ENCODE peak calls at places on chromosomes 2 and 18, in six cellular contexts. V, F, Q, R, C and Y are unnamed samples.

GRCh38 chr2:66814916-66815315 is 380.0 kb downstream of the MEIS1 start:
- DNase-seq in V (no peak), F (no peak), Q (no peak), R (no peak), C (no peak), Y (no peak)

GRCh38 chr2:126656311-126657145 is 570 bp downstream of the GYPC start:
- DNase-seq in V (no peak), F (no peak), Q (peak; percentile 28), R (no peak), C (peak; percentile 35), Y (no peak)

GRCh38 chr2:12759248-12759647 is 42.5 kb downstream of the TRIB2 start:
- DNase-seq in V (peak; percentile 86), F (no peak), Q (no peak), R (peak; percentile 59), C (no peak), Y (no peak)

GRCh38 chr18:22999212-22999611 is 66.1 kb downstream of the RBBP8 start:
- DNase-seq in V (no peak), F (no peak), Q (no peak), R (no peak), C (no peak), Y (no peak)

GRCh38 chr2:124034265-124034664 is 9.2 kb downstream of the CNTNAP5 start:
- DNase-seq in V (no peak), F (no peak), Q (no peak), R (no peak), C (no peak), Y (no peak)

GRCh38 chr2:211373203-211373602 is 816.8 kb downstream of the CPS1 start:
- DNase-seq in V (no peak), F (no peak), Q (no peak), R (no peak), C (no peak), Y (no peak)

GRCh38 chr18:48136544-48137353 is 206.3 kb upstream of the SMAD2 start:
- DNase-seq in V (no peak), F (no peak), Q (no peak), R (no peak), C (no peak), Y (no peak)

GRCh38 chr2:190352668-190353536 is 9.5 kb downstream of the INPP1 start:
- DNase-seq in V (no peak), F (no peak), Q (peak; percentile 65), R (no peak), C (no peak), Y (peak; percentile 70)

GRCh38 chr2:237341872-237342271 is 72.1 kb downstream of the COL6A3 start:
- DNase-seq in V (no peak), F (no peak), Q (no peak), R (no peak), C (no peak), Y (no peak)

GRCh38 chr2:158457092-158457825 is 507 bp downstream of the PKP4 start:
- DNase-seq in V (no peak), F (peak; percentile 32), Q (peak; percentile 76), R (no peak), C (peak; percentile 7), Y (peak; percentile 36)

GRCh38 chr18:46167971-46168370 is 63.8 kb downstream of the HAUS1 start:
- DNase-seq in V (no peak), F (no peak), Q (no peak), R (no peak), C (peak; percentile 58), Y (no peak)

GRCh38 chr2:54597153-54597827 is 126.2 kb upstream of the EML6 start:
- DNase-seq in V (no peak), F (no peak), Q (no peak), R (no peak), C (no peak), Y (no peak)

GRCh38 chr2:6184532-6185302 is 492.5 kb downstream of the SOX11 start:
- DNase-seq in V (peak; percentile 31), F (no peak), Q (no peak), R (no peak), C (no peak), Y (no peak)

GRCh38 chr2:40318931-40319330 is 133.0 kb downstream of the SLC8A1 start:
- DNase-seq in V (no peak), F (no peak), Q (no peak), R (no peak), C (no peak), Y (no peak)

GRCh38 chr2:145203931-145204330 is 684.0 kb upstream of the ZEB2 start:
- DNase-seq in V (no peak), F (no peak), Q (no peak), R (no peak), C (no peak), Y (no peak)

GRCh38 chr18:5890261-5890605 is 5.1 kb downstream of the TMEM200C start:
- DNase-seq in V (no peak), F (no peak), Q (no peak), R (no peak), C (no peak), Y (no peak)

GRCh38 chr2:40160730-40161129 is 291.2 kb downstream of the SLC8A1 start:
- DNase-seq in V (no peak), F (no peak), Q (no peak), R (peak; percentile 39), C (no peak), Y (no peak)

GRCh38 chr2:164896634-164897033 is 55.0 kb upstream of the COBLL1 start:
- DNase-seq in V (peak; percentile 60), F (no peak), Q (no peak), R (no peak), C (no peak), Y (no peak)

GRCh38 chr2:225637199-225637598 is 237.7 kb downstream of the NYAP2 start:
- DNase-seq in V (peak; percentile 0), F (no peak), Q (no peak), R (no peak), C (no peak), Y (no peak)

GRCh38 chr2:3062476-3063260 is 314.9 kb downstream of the EIPR1 start:
- DNase-seq in V (no peak), F (no peak), Q (no peak), R (no peak), C (no peak), Y (no peak)

GRCh38 chr18:63065172-63065571 is 254.4 kb downstream of the BCL2 start:
- DNase-seq in V (no peak), F (no peak), Q (no peak), R (no peak), C (no peak), Y (no peak)